ENCODE peak calls at places on chromosomes 12 and 14, in six cellular contexts. P is substantia nigra; X is CD4-positive, alpha-beta memory T cell; B is neural crest cell; G is kidney epithelial cell; R is caudate nucleus. H is an unnamed sample.

GRCh38 chr12:89919241-89919906 is 210.7 kb upstream of the ATP2B1 start:
- DNase-seq in P (no peak), X (no peak), B (no peak), G (no peak), R (no peak), H (no peak)

GRCh38 chr12:15220451-15220850 is 766 bp downstream of the RERG start:
- DNase-seq in P (no peak), X (no peak), B (no peak), G (no peak), R (peak; percentile 53), H (no peak)

GRCh38 chr12:80045594-80045993 is 53.7 kb upstream of the OTOGL start:
- DNase-seq in P (no peak), X (no peak), B (no peak), G (peak; percentile 53), R (no peak), H (no peak)

GRCh38 chr12:47949441-47950341 is 13.7 kb upstream of the TMEM106C start:
- DNase-seq in P (peak; percentile 13), X (peak; percentile 38), B (peak; percentile 72), G (peak; percentile 25), R (peak; percentile 12), H (peak; percentile 91)

GRCh38 chr12:1197264-1198018 is 206.4 kb downstream of the ERC1 start:
- DNase-seq in P (no peak), X (no peak), B (no peak), G (peak; percentile 94), R (no peak), H (no peak)

GRCh38 chr12:70576341-70577282 is 60.6 kb downstream of the PTPRB start:
- DNase-seq in P (no peak), X (peak; percentile 42), B (no peak), G (peak; percentile 44), R (peak; percentile 27), H (no peak)

GRCh38 chr14:104190396-104191000 is 52.1 kb downstream of the KIF26A start:
- DNase-seq in P (no peak), X (no peak), B (no peak), G (no peak), R (no peak), H (no peak)

GRCh38 chr14:105880616-105881015 is 354.2 kb downstream of the TMEM121 start:
- DNase-seq in P (no peak), X (no peak), B (no peak), G (no peak), R (no peak), H (no peak)

GRCh38 chr14:21269252-21270046 is at the start of gene HNRNPC:
- DNase-seq in P (peak; percentile 98), X (peak; percentile 100), B (peak; percentile 100), G (peak; percentile 97), R (peak; percentile 100), H (peak; percentile 100)

GRCh38 chr12:111451649-111452129 is 46.0 kb downstream of the SH2B3 start:
- DNase-seq in P (no peak), X (peak; percentile 77), B (no peak), G (no peak), R (no peak), H (peak; percentile 21)

GRCh38 chr12:56461235-56462159 is 6.9 kb upstream of the SPRYD4 start:
- DNase-seq in P (no peak), X (no peak), B (no peak), G (peak; percentile 42), R (no peak), H (no peak)

GRCh38 chr14:22556021-22556989 is 32.7 kb downstream of the DAD1 start:
- DNase-seq in P (no peak), X (peak; percentile 100), B (no peak), G (peak; percentile 83), R (no peak), H (no peak)

GRCh38 chr12:70214972-70215617 is 28.1 kb upstream of the CNOT2 start:
- DNase-seq in P (no peak), X (no peak), B (no peak), G (no peak), R (no peak), H (no peak)

GRCh38 chr12:50246873-50247612 is 36.3 kb downstream of the LIMA1 start:
- DNase-seq in P (no peak), X (no peak), B (no peak), G (peak; percentile 99), R (no peak), H (no peak)

GRCh38 chr12:23222801-23223200 is 597.8 kb downstream of the ETNK1 start:
- DNase-seq in P (no peak), X (no peak), B (no peak), G (no peak), R (no peak), H (no peak)

GRCh38 chr12:90211017-90211416 is 502.4 kb upstream of the ATP2B1 start:
- DNase-seq in P (no peak), X (no peak), B (no peak), G (peak; percentile 85), R (no peak), H (no peak)

GRCh38 chr14:28902930-28903329 is 136.3 kb downstream of the FOXG1 start:
- DNase-seq in P (no peak), X (no peak), B (no peak), G (no peak), R (no peak), H (no peak)

GRCh38 chr12:82694970-82695369 is 8.3 kb downstream of the TMTC2 start:
- DNase-seq in P (no peak), X (no peak), B (no peak), G (no peak), R (no peak), H (no peak)

GRCh38 chr12:119788783-119789182 is 88.3 kb downstream of the CIT start:
- DNase-seq in P (no peak), X (no peak), B (no peak), G (no peak), R (no peak), H (no peak)

GRCh38 chr14:23640524-23641141 is 4.5 kb downstream of the DHRS2 start:
- DNase-seq in P (no peak), X (no peak), B (no peak), G (no peak), R (no peak), H (no peak)

GRCh38 chr12:42296503-42297109 is 29.3 kb downstream of the ZCRB1 start:
- DNase-seq in P (no peak), X (no peak), B (no peak), G (no peak), R (no peak), H (no peak)

GRCh38 chr12:105848286-105848685 is 290.5 kb downstream of the NUAK1 start:
- DNase-seq in P (no peak), X (no peak), B (no peak), G (no peak), R (no peak), H (no peak)

GRCh38 chr12:39946361-39946948 is 159.4 kb downstream of the SLC2A13 start:
- DNase-seq in P (no peak), X (no peak), B (no peak), G (no peak), R (no peak), H (no peak)

GRCh38 chr12:53777412-53777811 is 25.6 kb upstream of the CISTR start:
- DNase-seq in P (no peak), X (no peak), B (no peak), G (no peak), R (no peak), H (no peak)

GRCh38 chr14:89549381-89550102 is 132.5 kb upstream of the FOXN3 start:
- DNase-seq in P (no peak), X (no peak), B (peak; percentile 14), G (no peak), R (no peak), H (no peak)

GRCh38 chr14:92425101-92425500 is 88.5 kb upstream of the RIN3 start:
- DNase-seq in P (no peak), X (no peak), B (no peak), G (peak; percentile 18), R (no peak), H (no peak)

GRCh38 chr12:14714437-14714836 is 18.0 kb upstream of the GUCY2C start:
- DNase-seq in P (no peak), X (no peak), B (no peak), G (no peak), R (no peak), H (no peak)

GRCh38 chr12:62372134-62372533 is 94.5 kb upstream of the MON2 start:
- DNase-seq in P (no peak), X (no peak), B (no peak), G (no peak), R (no peak), H (no peak)

GRCh38 chr12:95520825-95521224 is 30.5 kb downstream of the USP44 start:
- DNase-seq in P (no peak), X (no peak), B (no peak), G (no peak), R (no peak), H (no peak)

GRCh38 chr14:103123634-103124500 is 606 bp downstream of the TNFAIP2 start:
- DNase-seq in P (no peak), X (no peak), B (no peak), G (no peak), R (no peak), H (no peak)

GRCh38 chr12:48811454-48812090 is 6.7 kb upstream of the CACNB3 start:
- DNase-seq in P (no peak), X (no peak), B (no peak), G (no peak), R (no peak), H (no peak)

GRCh38 chr14:51167587-51168219 is 72.3 kb upstream of the TMX1 start:
- DNase-seq in P (no peak), X (no peak), B (no peak), G (no peak), R (no peak), H (no peak)

GRCh38 chr12:129082441-129082840 is 229.2 kb downstream of the GLT1D1 start:
- DNase-seq in P (no peak), X (no peak), B (no peak), G (no peak), R (no peak), H (peak; percentile 68)

GRCh38 chr12:4392223-4392742 is 12.8 kb upstream of the FGF23 start:
- DNase-seq in P (no peak), X (no peak), B (no peak), G (no peak), R (no peak), H (no peak)